ENCODE peak calls at places on chromosome 5, in ten cellular contexts. R, D, U, Y, M, G, L, B, P and X are unnamed samples.

GRCh38 chr5:37615184-37615583 is 224.7 kb downstream of the GDNF start:
- DNase-seq in R (peak), D (peak), U (no peak), Y (no peak), M (no peak), G (no peak), L (no peak), B (no peak), P (no peak), X (no peak)

GRCh38 chr5:139696894-139697658 is 48.9 kb downstream of the CXXC5 start:
- DNase-seq in R (peak), D (peak), U (peak), Y (peak), M (peak), G (peak), L (no peak), B (peak), P (peak), X (peak)

GRCh38 chr5:17203329-17204132 is 13.9 kb upstream of the BASP1 start:
- DNase-seq in R (peak), D (peak), U (peak), Y (no peak), M (peak), G (peak), L (no peak), B (peak), P (no peak), X (no peak)

GRCh38 chr5:3394877-3395599 is 200.6 kb upstream of the IRX1 start:
- DNase-seq in R (no peak), D (no peak), U (no peak), Y (no peak), M (no peak), G (no peak), L (no peak), B (no peak), P (no peak), X (no peak)

GRCh38 chr5:139877129-139877597 is 81.6 kb downstream of the PSD2 start:
- DNase-seq in R (no peak), D (no peak), U (peak), Y (no peak), M (peak), G (no peak), L (no peak), B (peak), P (no peak), X (no peak)

GRCh38 chr5:156920042-156920860 is 42.8 kb downstream of the TIMD4 start:
- DNase-seq in R (no peak), D (no peak), U (no peak), Y (no peak), M (peak), G (no peak), L (no peak), B (no peak), P (peak), X (peak)

GRCh38 chr5:73515232-73515631 is 17.0 kb downstream of the BTF3 start:
- DNase-seq in R (no peak), D (no peak), U (no peak), Y (peak), M (peak), G (no peak), L (no peak), B (peak), P (no peak), X (no peak)

GRCh38 chr5:177409043-177409801 is at the start of gene F12:
- DNase-seq in R (no peak), D (no peak), U (no peak), Y (no peak), M (no peak), G (no peak), L (no peak), B (no peak), P (no peak), X (no peak)

GRCh38 chr5:90294604-90295003 is 115.0 kb downstream of the CETN3 start:
- DNase-seq in R (no peak), D (no peak), U (peak), Y (no peak), M (peak), G (peak), L (no peak), B (no peak), P (no peak), X (no peak)

GRCh38 chr5:140182803-140183367 is 7.9 kb downstream of the CYSTM1 start:
- DNase-seq in R (peak), D (peak), U (peak), Y (peak), M (peak), G (peak), L (no peak), B (peak), P (no peak), X (no peak)

GRCh38 chr5:16617272-16617973 is 626 bp upstream of the RETREG1 start:
- DNase-seq in R (no peak), D (no peak), U (peak), Y (no peak), M (no peak), G (no peak), L (no peak), B (no peak), P (peak), X (no peak)

GRCh38 chr5:150118561-150119229 is 32.3 kb upstream of the CSF1R start:
- DNase-seq in R (no peak), D (no peak), U (no peak), Y (peak), M (no peak), G (no peak), L (no peak), B (no peak), P (no peak), X (no peak)

GRCh38 chr5:150120617-150121447 is 34.5 kb upstream of the CSF1R start:
- DNase-seq in R (no peak), D (no peak), U (no peak), Y (peak), M (no peak), G (no peak), L (no peak), B (no peak), P (no peak), X (no peak)

GRCh38 chr5:150117945-150118560 is 31.7 kb upstream of the CSF1R start:
- DNase-seq in R (no peak), D (no peak), U (no peak), Y (peak), M (no peak), G (no peak), L (no peak), B (no peak), P (no peak), X (no peak)

GRCh38 chr5:150120062-150120441 is 33.7 kb upstream of the CSF1R start:
- DNase-seq in R (no peak), D (no peak), U (no peak), Y (peak), M (no peak), G (no peak), L (no peak), B (no peak), P (no peak), X (no peak)

GRCh38 chr5:150119421-150120061 is 33.2 kb upstream of the CSF1R start:
- DNase-seq in R (no peak), D (no peak), U (no peak), Y (peak), M (no peak), G (no peak), L (no peak), B (no peak), P (no peak), X (no peak)
- TF ChIP-seq CTCF in R (no peak), D (no peak), U (no peak), Y (peak), M (no peak), G (no peak), L (no peak), B (no peak), P (no peak), X (no peak)

GRCh38 chr5:120330555-120330954 is 133.5 kb upstream of the PRR16 start:
- DNase-seq in R (no peak), D (no peak), U (no peak), Y (no peak), M (no peak), G (no peak), L (no peak), B (no peak), P (no peak), X (no peak)

GRCh38 chr5:120329095-120329494 is 135.0 kb upstream of the PRR16 start:
- DNase-seq in R (no peak), D (no peak), U (no peak), Y (no peak), M (no peak), G (no peak), L (no peak), B (no peak), P (no peak), X (no peak)

GRCh38 chr5:120326651-120327050 is 137.4 kb upstream of the PRR16 start:
- DNase-seq in R (peak), D (no peak), U (no peak), Y (no peak), M (no peak), G (no peak), L (no peak), B (no peak), P (no peak), X (no peak)

GRCh38 chr5:120327180-120327579 is 136.9 kb upstream of the PRR16 start:
- DNase-seq in R (no peak), D (peak), U (no peak), Y (no peak), M (no peak), G (no peak), L (no peak), B (no peak), P (no peak), X (no peak)
- TF ChIP-seq CTCF in R (no peak), D (peak), U (no peak), Y (no peak), M (no peak), G (no peak), L (no peak), B (no peak), P (no peak), X (no peak)

GRCh38 chr5:153480401-153480800 is 10.1 kb upstream of the GRIA1 start:
- DNase-seq in R (no peak), D (peak), U (no peak), Y (no peak), M (no peak), G (no peak), L (no peak), B (peak), P (no peak), X (no peak)

DNA sequence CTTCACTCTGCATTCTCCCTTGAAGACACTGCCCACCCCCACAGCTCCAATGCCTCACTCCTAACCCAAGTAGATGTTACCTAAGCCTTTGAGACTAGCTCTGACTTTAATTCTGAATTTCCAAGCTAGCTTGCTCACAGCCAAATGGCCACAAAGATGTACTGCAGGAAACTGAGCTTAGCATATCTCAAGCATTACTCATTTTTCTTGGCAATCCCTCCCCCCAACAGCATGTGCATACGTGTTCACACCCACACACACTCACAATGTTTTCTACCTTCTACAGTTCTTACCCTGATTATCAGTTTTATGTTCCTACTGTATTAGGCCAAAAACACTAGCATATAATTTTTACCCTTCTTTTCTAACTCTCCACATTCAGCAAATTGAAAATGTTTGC is 13.7 kb upstream of the GRIA1 start:
- DNase-seq in R (no peak), D (peak), U (peak), Y (no peak), M (no peak), G (no peak), L (no peak), B (peak), P (no peak), X (no peak)
- TF ChIP-seq CTCF in R (no peak), D (peak), U (peak), Y (no peak), M (no peak), G (no peak), L (no peak), B (peak), P (no peak), X (no peak)

DNA sequence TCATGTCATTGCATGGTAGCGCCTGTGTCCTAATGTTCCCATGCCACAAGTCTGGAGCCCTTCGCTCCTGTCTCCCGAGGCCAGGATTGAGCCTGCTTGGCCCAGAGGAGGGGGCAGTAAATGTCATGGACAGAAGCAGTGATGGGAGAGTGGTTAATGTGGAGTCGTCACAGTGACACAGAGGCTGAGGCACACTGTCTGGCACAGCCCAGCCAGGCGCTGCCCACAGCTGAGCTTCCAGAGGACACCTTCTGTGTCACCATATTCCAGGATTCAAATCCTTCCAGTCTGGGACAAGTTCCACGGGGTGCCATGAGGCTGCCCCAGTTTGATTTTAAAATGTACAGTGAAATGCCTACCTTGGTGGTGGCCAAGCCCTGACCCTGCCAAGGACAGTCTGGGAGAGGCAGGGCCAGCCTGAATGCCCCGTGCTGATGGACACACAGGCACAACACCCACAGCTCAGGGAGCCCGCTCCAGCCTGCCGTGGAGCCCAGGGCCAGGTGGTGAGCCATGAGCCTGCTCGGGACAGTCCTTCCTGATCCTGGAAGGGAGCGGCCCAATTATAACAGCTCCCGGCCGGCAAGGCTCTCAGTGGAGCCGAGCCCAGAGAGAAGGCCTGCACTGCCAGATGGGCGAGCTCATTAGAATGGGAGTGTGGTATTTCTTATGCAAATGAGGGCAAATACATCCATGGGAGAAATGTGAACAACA is 99.1 kb upstream of the RUFY1 start:
- DNase-seq in R (no peak), D (no peak), U (no peak), Y (no peak), M (no peak), G (no peak), L (no peak), B (no peak), P (no peak), X (no peak)
- TF ChIP-seq CTCF in R (no peak), D (no peak), U (no peak), Y (no peak), M (no peak), G (no peak), L (no peak), B (no peak), P (no peak), X (no peak)

GRCh38 chr5:59222687-59223511 is 640.0 kb downstream of the RAB3C start:
- DNase-seq in R (no peak), D (no peak), U (no peak), Y (no peak), M (no peak), G (no peak), L (no peak), B (peak), P (no peak), X (no peak)

GRCh38 chr5:59216845-59217244 is 634.0 kb downstream of the RAB3C start:
- DNase-seq in R (no peak), D (no peak), U (no peak), Y (no peak), M (no peak), G (no peak), L (no peak), B (no peak), P (no peak), X (no peak)

GRCh38 chr5:59218424-59219045 is 635.7 kb downstream of the RAB3C start:
- DNase-seq in R (no peak), D (peak), U (peak), Y (no peak), M (no peak), G (no peak), L (no peak), B (peak), P (no peak), X (no peak)

DNA sequence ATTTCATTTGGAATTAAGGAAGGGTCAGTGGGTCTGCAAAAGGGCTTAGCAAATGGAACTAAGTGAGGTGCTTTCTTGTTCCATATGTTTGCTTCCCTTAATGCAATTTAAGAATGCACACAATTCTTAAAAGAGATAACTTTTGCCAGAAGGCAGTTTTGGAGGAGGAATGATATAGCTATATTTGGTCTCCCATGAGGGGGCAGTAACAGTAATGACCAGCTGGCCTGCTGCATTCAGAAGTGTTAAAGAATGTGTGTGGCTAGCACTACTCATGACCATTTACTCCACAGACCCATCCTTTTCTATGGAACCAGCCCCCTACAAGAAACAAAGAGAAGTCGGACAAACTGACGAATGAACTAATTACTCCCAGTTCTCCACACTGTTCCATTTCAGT is 638.9 kb downstream of the RAB3C start:
- DNase-seq in R (no peak), D (no peak), U (peak), Y (no peak), M (no peak), G (no peak), L (no peak), B (no peak), P (no peak), X (no peak)
- TF ChIP-seq CTCF in R (no peak), D (no peak), U (no peak), Y (no peak), M (no peak), G (no peak), L (no peak), B (no peak), P (no peak), X (no peak)

GRCh38 chr5:94157704-94158608 is 416.6 kb upstream of the POU5F2 start:
- DNase-seq in R (no peak), D (no peak), U (peak), Y (no peak), M (no peak), G (no peak), L (no peak), B (peak), P (no peak), X (no peak)

GRCh38 chr5:94153736-94154450 is 412.5 kb upstream of the POU5F2 start:
- DNase-seq in R (peak), D (no peak), U (no peak), Y (no peak), M (peak), G (no peak), L (no peak), B (peak), P (no peak), X (no peak)

GRCh38 chr5:94154672-94155071 is 413.3 kb upstream of the POU5F2 start:
- DNase-seq in R (no peak), D (no peak), U (no peak), Y (no peak), M (no peak), G (no peak), L (no peak), B (no peak), P (no peak), X (no peak)

DNA sequence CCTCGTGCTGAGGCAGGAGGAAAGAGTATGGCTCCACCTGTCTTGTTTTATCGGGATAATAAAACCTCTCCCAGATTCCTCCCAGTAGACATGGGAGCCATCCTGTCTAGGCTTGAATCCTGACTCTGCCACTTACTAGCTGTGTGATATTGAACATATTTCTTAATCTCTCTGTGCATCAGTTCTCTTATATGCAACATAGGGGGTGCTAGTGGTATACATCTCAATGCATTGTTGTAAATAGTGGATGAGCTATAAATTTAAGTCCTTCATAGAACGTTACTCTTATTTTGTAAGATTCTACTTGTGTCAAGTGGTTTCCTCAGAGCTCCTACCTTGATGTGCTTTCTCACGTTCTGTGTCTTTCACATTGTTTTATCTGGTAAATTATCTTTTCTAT is 417.7 kb upstream of the POU5F2 start:
- DNase-seq in R (no peak), D (no peak), U (peak), Y (no peak), M (no peak), G (no peak), L (no peak), B (peak), P (no peak), X (no peak)
- TF ChIP-seq CTCF in R (no peak), D (peak), U (peak), Y (no peak), M (no peak), G (no peak), L (no peak), B (peak), P (no peak), X (no peak)

GRCh38 chr5:171598279-171599152 is 179.1 kb downstream of the FGF18 start:
- DNase-seq in R (no peak), D (no peak), U (peak), Y (no peak), M (no peak), G (no peak), L (no peak), B (no peak), P (no peak), X (no peak)

GRCh38 chr5:171595401-171595800 is 176.0 kb downstream of the FGF18 start:
- DNase-seq in R (no peak), D (no peak), U (no peak), Y (no peak), M (no peak), G (no peak), L (no peak), B (peak), P (no peak), X (no peak)

GRCh38 chr5:171599396-171599795 is 179.9 kb downstream of the FGF18 start:
- DNase-seq in R (no peak), D (no peak), U (no peak), Y (no peak), M (no peak), G (no peak), L (no peak), B (no peak), P (no peak), X (no peak)

GRCh38 chr5:171595801-171596231 is 176.4 kb downstream of the FGF18 start:
- DNase-seq in R (peak), D (peak), U (no peak), Y (no peak), M (no peak), G (no peak), L (no peak), B (peak), P (peak), X (no peak)

GRCh38 chr5:171596391-171596878 is 177.0 kb downstream of the FGF18 start:
- DNase-seq in R (peak), D (peak), U (peak), Y (peak), M (peak), G (no peak), L (no peak), B (peak), P (no peak), X (no peak)
- TF ChIP-seq CTCF in R (peak), D (no peak), U (peak), Y (no peak), M (no peak), G (no peak), L (no peak), B (no peak), P (no peak), X (no peak)

DNA sequence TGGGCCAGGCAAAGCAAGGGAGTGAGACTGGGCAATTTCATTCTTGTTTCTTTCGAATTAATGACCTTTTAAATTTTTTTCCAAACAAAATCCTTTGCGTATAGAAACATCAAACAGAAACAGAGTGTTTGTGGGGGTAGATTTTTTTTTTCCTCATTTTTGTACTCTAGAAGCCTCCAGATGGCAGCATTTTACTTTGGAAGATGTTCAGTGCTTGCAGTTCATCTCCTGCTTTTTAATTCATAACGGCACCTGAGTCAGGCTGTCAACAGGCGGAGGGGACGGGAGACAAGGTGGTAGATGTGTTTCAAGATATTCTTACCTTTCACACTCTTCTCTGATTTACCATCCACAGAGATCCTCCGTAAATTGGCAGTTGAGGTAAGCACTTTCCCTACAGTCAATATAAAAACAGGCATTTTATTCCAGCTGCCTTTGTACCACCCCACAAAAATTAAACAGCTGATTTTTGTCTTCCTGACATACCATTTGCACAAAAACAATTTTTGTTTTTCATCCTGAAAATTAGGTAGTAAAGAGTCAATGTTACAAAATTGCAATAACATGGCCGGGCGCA is 99.5 kb upstream of the FBXL17 start:
- DNase-seq in R (no peak), D (peak), U (peak), Y (no peak), M (peak), G (peak), L (no peak), B (peak), P (no peak), X (no peak)
- TF ChIP-seq CTCF in R (peak), D (peak), U (peak), Y (peak), M (no peak), G (peak), L (peak), B (peak), P (no peak), X (no peak)